ENCODE peak calls at places on chromosome 19, in nine cellular contexts. R, H, B, F, S, K, G, Y and J are unnamed samples.

GRCh38 chr19:38711726-38712153 is 32.5 kb downstream of the CAPN12 start:
- ATAC-seq in H (peak), Y (no peak), B (peak), K (peak), G (peak), F (no peak), S (peak), R (no peak), J (peak)

GRCh38 chr19:13102416-13102665 is 317 bp downstream of the LYL1 start:
- ATAC-seq in Y (no peak), F (no peak), G (peak), B (no peak), K (no peak), S (no peak), R (no peak), H (peak), J (no peak)

GRCh38 chr19:2503521-2504109 is 27.7 kb downstream of the GADD45B start:
- ATAC-seq in S (peak), H (peak), K (peak), R (peak), G (peak), B (no peak), F (no peak), Y (peak), J (peak)

GRCh38 chr19:2223959-2224358 is 12.2 kb downstream of the PLEKHJ1 start:
- ATAC-seq in G (no peak), F (peak), K (no peak), B (no peak), R (peak), S (no peak), Y (peak), H (no peak), J (no peak)

GRCh38 chr19:54650108-54650666 is 12.6 kb upstream of the LILRB4 start:
- ATAC-seq in H (no peak), Y (no peak), K (no peak), R (no peak), B (no peak), F (no peak), G (no peak), S (no peak), J (no peak)

GRCh38 chr19:12784871-12785430 is 6.3 kb upstream of the JUNB start:
- ATAC-seq in Y (no peak), F (no peak), H (no peak), S (no peak), B (no peak), K (no peak), G (no peak), R (no peak), J (no peak)

GRCh38 chr19:39372941-39373340 is 18.0 kb downstream of the PAF1 start:
- ATAC-seq in B (peak), F (no peak), G (no peak), S (peak), K (peak), H (peak), Y (no peak), R (no peak), J (peak)

GRCh38 chr19:56189785-56190184 is 7.8 kb downstream of the ZSCAN5B start:
- ATAC-seq in R (no peak), Y (no peak), S (no peak), B (no peak), K (no peak), G (peak), H (peak), F (no peak), J (no peak)